ENCODE peak calls at places on chromosomes 11 and 22, in four cellular contexts. A is HCT116; V is CD4-positive, CD25-positive, alpha-beta regulatory T cell; L is effector memory CD4-positive, alpha-beta T cell. P is an unnamed sample.

GRCh38 chr11:117182551-117182935 is 4.0 kb downstream of the SIDT2 start:
- DNase-seq in A (no peak), L (no peak), V (no peak), P (no peak)

GRCh38 chr22:19120829-19121630 is 1.2 kb downstream of the DGCR2 start:
- DNase-seq in A (peak; percentile 27), V (peak; percentile 18), L (no peak), P (no peak)

GRCh38 chr22:27151407-27151806 is 494.0 kb downstream of the MIAT start:
- DNase-seq in A (no peak), V (no peak), L (no peak), P (no peak)

GRCh38 chr11:93585758-93586157 is 42.6 kb upstream of the SMCO4 start:
- DNase-seq in V (no peak), A (no peak), L (no peak), P (no peak)

GRCh38 chr22:49930128-49930527 is 11.7 kb downstream of the CRELD2 start:
- DNase-seq in L (no peak), A (no peak), V (no peak), P (no peak)

GRCh38 chr11:4441500-4441899 is 7.6 kb upstream of the OR52K2 start:
- DNase-seq in L (no peak), V (no peak), A (no peak), P (no peak)

GRCh38 chr11:122139595-122139866 is 23.5 kb upstream of the BLID start:
- DNase-seq in V (no peak), L (no peak), A (no peak), P (no peak)

GRCh38 chr11:42225664-42226063 is 766.2 kb upstream of the LRRC4C start:
- DNase-seq in A (no peak), V (no peak), L (no peak), P (no peak)

GRCh38 chr22:17706947-17707346 is 67.3 kb downstream of the BID start:
- DNase-seq in V (no peak), A (no peak), L (no peak), P (no peak)

GRCh38 chr22:49749885-49750510 is 77.7 kb downstream of the BRD1 start:
- DNase-seq in L (no peak), V (no peak), A (no peak), P (no peak)

GRCh38 chr11:15905334-15905733 is 451.0 kb downstream of the SOX6 start:
- DNase-seq in V (no peak), L (no peak), A (no peak), P (no peak)

GRCh38 chr11:47359162-47359561 is 6.7 kb upstream of the MYBPC3 start:
- DNase-seq in L (no peak), A (no peak), V (no peak), P (no peak)

GRCh38 chr11:125190549-125190948 is 26.0 kb downstream of the PKNOX2 start:
- DNase-seq in V (no peak), L (no peak), A (no peak), P (no peak)

GRCh38 chr11:100966366-100966765 is 163.2 kb downstream of the PGR start:
- DNase-seq in L (no peak), V (no peak), A (no peak), P (no peak)

GRCh38 chr11:16825091-16825490 is 86.6 kb downstream of the C11orf58 start:
- DNase-seq in V (no peak), L (no peak), A (no peak), P (no peak)

GRCh38 chr11:3217751-3218482 is 696 bp downstream of the MRGPRG start:
- DNase-seq in L (no peak), A (no peak), V (no peak), P (no peak)

GRCh38 chr11:120714448-120714847 is 202.9 kb downstream of the GRIK4 start:
- DNase-seq in V (no peak), L (no peak), A (no peak), P (no peak)

GRCh38 chr11:69594481-69594880 is 46.5 kb upstream of the CCND1 start:
- DNase-seq in L (no peak), V (no peak), A (no peak), P (no peak)

GRCh38 chr11:27717377-27717776 is 17.1 kb upstream of the BDNF start:
- DNase-seq in V (no peak), L (no peak), A (no peak), P (no peak)

DNA sequence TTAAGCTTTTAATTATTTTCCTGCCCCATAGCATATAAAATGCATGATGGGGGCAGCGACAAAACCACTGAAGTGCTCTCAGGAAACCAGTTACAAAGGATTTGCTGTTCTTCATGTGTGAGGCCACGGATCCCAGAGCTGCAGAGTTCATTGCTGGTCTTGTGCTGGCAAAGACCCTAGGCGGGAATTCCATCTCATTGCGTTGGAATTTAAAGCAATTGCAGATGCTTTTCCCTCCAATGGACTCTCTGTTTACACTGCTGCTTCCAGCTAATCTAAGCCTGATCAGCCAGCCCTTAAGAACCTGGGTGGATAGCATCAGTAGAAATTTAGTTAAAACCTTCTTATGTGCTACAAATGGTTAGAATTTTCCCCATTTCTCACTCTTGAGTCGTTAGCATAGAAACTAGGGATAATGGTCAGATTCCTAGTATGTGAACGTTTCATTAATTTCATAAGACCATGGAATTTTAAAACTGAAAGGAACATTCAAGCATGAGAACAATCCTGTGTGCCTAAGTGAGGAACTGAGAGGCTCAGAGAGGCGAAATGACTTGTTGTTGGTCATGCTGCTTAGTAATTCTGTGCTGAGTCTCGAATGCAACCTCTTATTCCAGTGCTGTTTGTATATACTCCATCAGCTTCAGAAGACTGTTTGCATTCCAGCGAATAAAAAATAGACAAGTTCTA is 36.1 kb upstream of the ADSL start:
- DNase-seq in A (no peak), V (no peak), L (no peak), P (no peak)
- H3K27ac ChIP-seq in A (no peak overlapping the region), V (no peak overlapping the region), L (no peak overlapping the region), P (no peak overlapping the region)

DNA sequence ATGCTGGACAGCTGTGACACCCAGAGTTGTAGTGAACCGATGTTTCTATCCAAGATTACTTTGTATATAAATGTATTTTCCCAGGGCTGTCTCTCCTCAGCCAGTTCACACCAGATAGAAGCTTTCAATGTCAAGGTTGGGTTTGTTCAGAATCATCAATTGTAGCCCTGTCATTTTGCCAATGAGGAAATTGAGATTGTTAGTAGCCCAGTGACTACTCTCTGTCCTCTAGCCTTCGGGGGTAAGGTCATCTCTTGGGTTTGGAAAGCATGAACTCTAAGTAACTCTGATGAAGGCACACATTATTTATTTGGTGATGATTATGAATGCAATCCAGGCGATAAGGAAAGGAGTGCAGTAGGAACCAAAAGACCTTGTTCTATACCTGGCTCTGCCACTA is 165.6 kb downstream of the DBX1 start:
- DNase-seq in L (no peak), V (no peak), A (no peak), P (no peak)
- H3K27ac ChIP-seq in L (no peak overlapping the region), V (no peak overlapping the region), A (no peak overlapping the region), P (peak overlapping the region; percentile 26)

GRCh38 chr11:13251961-13252360 is 25.6 kb upstream of the BMAL1 start:
- DNase-seq in V (no peak), A (no peak), L (no peak), P (no peak)

GRCh38 chr11:13249992-13250391 is 27.6 kb upstream of the BMAL1 start:
- DNase-seq in L (no peak), V (no peak), A (no peak), P (no peak)

GRCh38 chr11:13242564-13242963 is 35.0 kb upstream of the BMAL1 start:
- DNase-seq in V (no peak), A (no peak), L (no peak), P (no peak)

GRCh38 chr11:13249177-13249576 is 28.4 kb upstream of the BMAL1 start:
- DNase-seq in L (no peak), A (no peak), V (no peak), P (no peak)

GRCh38 chr11:13247606-13248320 is 29.8 kb upstream of the BMAL1 start:
- DNase-seq in A (no peak), V (no peak), L (no peak), P (no peak)
- H3K27ac ChIP-seq in A (no peak overlapping the region), V (no peak overlapping the region), L (no peak overlapping the region), P (no peak overlapping the region)

DNA sequence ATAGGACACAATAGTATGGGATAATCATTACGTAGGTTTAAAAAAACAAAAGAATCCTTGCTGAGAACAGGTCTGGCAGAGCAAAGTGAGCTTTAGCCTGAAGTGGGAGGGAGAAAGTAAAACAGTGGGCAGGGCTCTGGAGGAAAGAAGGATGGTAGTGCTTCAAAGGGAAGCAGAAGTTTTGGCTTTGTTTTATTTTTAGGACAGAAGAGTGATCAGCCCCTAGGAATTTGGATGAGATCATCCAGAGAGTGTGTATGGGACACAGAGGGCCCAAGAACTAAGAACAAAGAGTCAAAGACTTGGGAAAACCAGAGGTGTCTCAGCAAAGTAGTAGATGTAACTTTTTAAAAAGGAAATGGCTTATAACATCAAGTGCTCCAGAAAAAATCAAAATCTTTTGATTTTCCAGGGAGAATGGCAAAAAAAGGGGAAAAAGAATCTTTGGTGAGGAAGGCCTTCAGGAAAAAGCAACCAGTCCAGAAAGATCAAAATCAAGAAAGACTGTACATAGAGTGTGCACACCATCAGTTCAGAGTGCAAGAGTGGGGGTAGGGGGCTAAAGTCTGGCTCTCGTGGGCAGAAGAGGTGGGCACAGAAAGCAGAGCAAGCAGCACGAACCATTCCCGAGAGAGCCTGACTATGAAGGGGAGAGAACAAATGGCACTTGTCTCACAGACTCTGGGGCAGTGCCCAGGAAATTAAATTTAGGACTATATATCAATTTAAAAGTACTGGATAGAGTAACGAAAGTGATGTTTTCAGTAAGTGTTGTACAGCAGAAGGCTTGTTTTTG is 30.1 kb downstream of the MAPK1 start:
- DNase-seq in V (no peak), L (no peak), A (peak; percentile 39), P (peak; percentile 26)
- H3K27ac ChIP-seq in V (no peak overlapping the region), L (no peak overlapping the region), A (peak overlapping the region; percentile 88), P (peak overlapping the region; percentile 67)

DNA sequence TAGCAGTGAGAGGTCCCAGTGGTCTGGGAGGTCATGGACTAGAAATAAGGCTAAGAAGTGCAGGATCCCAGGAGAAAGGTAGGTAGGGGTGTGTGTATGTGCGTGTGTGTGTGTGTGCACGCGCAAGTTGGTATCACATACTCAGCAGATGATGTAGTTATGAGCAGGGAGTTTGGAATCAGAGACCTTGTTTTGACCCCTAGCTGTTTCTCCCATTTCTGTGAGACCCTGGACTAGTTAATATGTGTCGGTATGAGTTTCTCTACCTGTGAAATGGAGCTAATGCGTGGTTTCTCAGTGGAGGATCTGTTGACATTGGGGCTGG is 1.3 kb downstream of the SERPING1 start:
- DNase-seq in A (no peak), L (no peak), V (no peak), P (no peak)
- H3K27ac ChIP-seq in A (no peak overlapping the region), L (no peak overlapping the region), V (no peak overlapping the region), P (peak overlapping the region; percentile 49)

GRCh38 chr22:37805878-37806277 is 1.9 kb upstream of the GCAT start:
- DNase-seq in A (no peak), L (no peak), V (no peak), P (no peak)
- H3K27ac ChIP-seq in A (peak overlapping the region; percentile 87), L (no peak overlapping the region), V (no peak overlapping the region), P (peak overlapping the region; percentile 57)

DNA sequence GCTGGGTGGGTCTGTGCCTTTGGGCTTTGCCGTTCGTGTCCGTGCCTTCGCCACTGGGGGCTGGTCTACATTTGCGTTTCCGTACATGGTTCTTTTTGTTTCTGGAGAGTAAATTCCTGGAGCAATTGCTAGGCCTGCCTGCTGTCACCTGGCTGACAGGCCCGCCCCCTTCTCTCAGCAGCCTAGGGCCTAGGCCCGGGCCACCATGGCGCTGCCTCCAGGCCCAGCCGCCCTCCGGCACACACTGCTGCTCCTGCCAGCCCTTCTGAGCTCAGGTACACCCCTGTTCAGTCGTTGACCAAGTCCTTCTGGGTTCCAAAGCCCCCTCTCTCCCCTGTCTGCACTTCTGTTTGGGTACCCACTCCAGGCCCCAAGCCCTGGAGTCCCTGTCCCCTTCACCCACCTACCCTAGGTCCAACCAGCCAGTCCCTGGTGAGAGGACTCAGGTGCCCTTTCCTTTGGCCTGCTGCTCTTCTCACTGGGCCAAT is 649 bp downstream of the TMEM25 start:
- DNase-seq in A (no peak), L (no peak), V (no peak), P (no peak)
- H3K27ac ChIP-seq in A (peak overlapping the region; percentile 87), L (peak overlapping the region; percentile 48), V (no peak overlapping the region), P (no peak overlapping the region)

GRCh38 chr11:1382831-1383607 is 6.7 kb upstream of the BRSK2 start:
- DNase-seq in L (peak; percentile 71), A (peak; percentile 31), V (peak; percentile 71), P (no peak)
- H3K27ac ChIP-seq in L (peak overlapping the region; percentile 84), A (peak overlapping the region; percentile 69), V (peak overlapping the region; percentile 78), P (no peak overlapping the region)